ENCODE peak calls at places on chromosomes 2 and 18, in nine cellular contexts. H, J, G, T, A, X, C, I and P are unnamed samples.

GRCh38 chr2:119240311-119241204 is 16.9 kb downstream of the STEAP3 start:
- DNase-seq in H (peak; percentile 65), J (peak; percentile 83), G (peak; percentile 87), T (peak; percentile 80), A (no peak), X (no peak), C (peak; percentile 84), I (peak; percentile 91), P (peak; percentile 64)

GRCh38 chr2:158955974-158956373 is 12.5 kb upstream of the TANC1 start:
- DNase-seq in H (no peak), J (no peak), G (no peak), T (no peak), A (no peak), X (no peak), C (no peak), I (no peak), P (no peak)

GRCh38 chr2:9974344-9974743 is 22.9 kb downstream of the GRHL1 start:
- DNase-seq in H (no peak), J (peak; percentile 49), G (no peak), T (peak; percentile 89), A (no peak), X (no peak), C (no peak), I (no peak), P (no peak)

GRCh38 chr2:241506793-241507429 is 1.5 kb downstream of the STK25 start:
- DNase-seq in H (no peak), J (no peak), G (no peak), T (no peak), A (no peak), X (no peak), C (no peak), I (no peak), P (no peak)

GRCh38 chr18:63159590-63159989 is 160.0 kb downstream of the BCL2 start:
- DNase-seq in H (no peak), J (no peak), G (no peak), T (no peak), A (no peak), X (no peak), C (no peak), I (no peak), P (no peak)

GRCh38 chr2:38771632-38772031 is 6.4 kb upstream of the GEMIN6 start:
- DNase-seq in H (no peak), J (peak; percentile 55), G (peak; percentile 61), T (peak; percentile 28), A (no peak), X (no peak), C (peak; percentile 61), I (no peak), P (no peak)

GRCh38 chr2:227511239-227511930 is 39.4 kb downstream of the AGFG1 start:
- DNase-seq in H (no peak), J (no peak), G (no peak), T (no peak), A (no peak), X (no peak), C (no peak), I (no peak), P (no peak)

GRCh38 chr18:23568739-23569138 is 17.6 kb downstream of the NPC1 start:
- DNase-seq in H (no peak), J (no peak), G (no peak), T (no peak), A (no peak), X (no peak), C (no peak), I (no peak), P (no peak)

GRCh38 chr2:224860786-224861185 is 144.6 kb upstream of the CCDC195 start:
- DNase-seq in H (no peak), J (no peak), G (no peak), T (no peak), A (no peak), X (no peak), C (peak; percentile 48), I (no peak), P (no peak)

GRCh38 chr2:138997849-138998517 is 217.8 kb upstream of the NXPH2 start:
- DNase-seq in H (no peak), J (no peak), G (no peak), T (no peak), A (no peak), X (no peak), C (peak; percentile 94), I (no peak), P (no peak)

GRCh38 chr2:65357095-65357958 is 75.1 kb downstream of the SPRED2 start:
- DNase-seq in H (no peak), J (no peak), G (no peak), T (no peak), A (no peak), X (peak; percentile 46), C (no peak), I (no peak), P (no peak)

GRCh38 chr2:224574423-224575084 is 10.6 kb downstream of the CUL3 start:
- DNase-seq in H (no peak), J (no peak), G (no peak), T (no peak), A (no peak), X (no peak), C (no peak), I (no peak), P (no peak)

GRCh38 chr2:31002510-31002909 is 135.7 kb downstream of the GALNT14 start:
- DNase-seq in H (peak; percentile 50), J (no peak), G (no peak), T (no peak), A (no peak), X (no peak), C (no peak), I (no peak), P (no peak)

GRCh38 chr2:32752205-32752604 is 124.4 kb downstream of the TTC27 start:
- DNase-seq in H (no peak), J (peak; percentile 58), G (no peak), T (peak; percentile 24), A (no peak), X (no peak), C (no peak), I (no peak), P (no peak)

GRCh38 chr2:201707142-201707541 is 8.7 kb upstream of the MPP4 start:
- DNase-seq in H (no peak), J (no peak), G (no peak), T (no peak), A (no peak), X (no peak), C (no peak), I (no peak), P (no peak)

GRCh38 chr2:201709049-201709448 is 10.6 kb upstream of the MPP4 start:
- DNase-seq in H (no peak), J (no peak), G (no peak), T (no peak), A (no peak), X (no peak), C (no peak), I (no peak), P (no peak)

GRCh38 chr2:201709747-201710146 is 11.3 kb upstream of the MPP4 start:
- DNase-seq in H (no peak), J (no peak), G (no peak), T (no peak), A (no peak), X (no peak), C (no peak), I (no peak), P (no peak)

GRCh38 chr2:201704536-201704935 is 6.1 kb upstream of the MPP4 start:
- DNase-seq in H (no peak), J (peak; percentile 33), G (no peak), T (no peak), A (no peak), X (no peak), C (no peak), I (no peak), P (no peak)

GRCh38 chr2:201707753-201708152 is 9.3 kb upstream of the MPP4 start:
- DNase-seq in H (no peak), J (peak; percentile 66), G (no peak), T (peak; percentile 51), A (no peak), X (no peak), C (peak; percentile 24), I (no peak), P (no peak)
- TF ChIP-seq CTCF in H (peak; percentile 61), J (peak; percentile 52), G (no peak), T (peak; percentile 53), A (no peak), X (no peak), C (no peak), I (no peak), P (peak; percentile 37)

DNA sequence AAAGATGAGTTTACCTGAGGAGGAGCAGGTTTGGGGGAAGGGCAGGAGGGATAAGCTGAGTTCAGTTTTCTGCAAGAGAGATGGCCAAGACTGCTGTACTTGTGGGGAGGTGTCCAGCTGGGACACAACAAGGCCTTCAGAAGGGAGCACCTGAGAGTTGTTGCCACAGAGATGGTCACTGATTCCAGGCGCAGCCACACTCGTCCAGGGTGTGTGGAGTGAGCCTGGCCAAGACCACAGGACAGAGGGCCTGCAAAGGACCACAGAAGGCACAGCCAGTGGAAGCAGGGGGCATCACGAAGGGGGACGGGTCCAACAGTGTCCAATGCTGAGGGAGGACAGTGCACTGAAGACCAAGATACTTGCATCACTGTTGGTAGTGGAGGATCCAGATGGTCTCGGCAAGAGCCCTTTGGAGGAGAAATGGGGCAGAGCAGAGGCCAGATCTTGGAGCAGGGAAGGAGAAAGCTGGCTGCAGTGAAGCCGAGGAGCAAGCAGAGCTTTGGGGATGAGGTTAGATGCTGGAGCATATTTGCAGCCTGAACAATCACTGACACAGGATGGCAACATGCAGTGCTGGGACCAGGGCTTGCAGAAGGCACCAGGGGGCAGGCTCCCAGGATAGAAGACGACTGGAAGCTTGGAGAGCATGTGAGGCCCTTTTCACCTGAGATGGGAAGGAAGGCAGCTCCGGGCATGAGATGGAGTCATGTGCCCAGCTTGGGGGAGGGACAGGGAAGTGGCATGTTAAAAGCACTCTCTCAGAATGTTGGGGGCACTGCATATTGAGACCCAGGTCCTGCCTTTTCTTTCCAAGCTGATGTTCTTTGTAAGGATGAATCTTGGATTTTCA is 214.0 kb downstream of the CYP26B1 start:
- DNase-seq in H (peak; percentile 6), J (no peak), G (no peak), T (no peak), A (no peak), X (peak; percentile 15), C (peak; percentile 46), I (no peak), P (no peak)
- TF ChIP-seq CTCF in H (peak; percentile 31), J (peak; percentile 9), G (no peak), T (no peak), A (no peak), X (no peak), C (peak; percentile 59), I (no peak), P (no peak)

DNA sequence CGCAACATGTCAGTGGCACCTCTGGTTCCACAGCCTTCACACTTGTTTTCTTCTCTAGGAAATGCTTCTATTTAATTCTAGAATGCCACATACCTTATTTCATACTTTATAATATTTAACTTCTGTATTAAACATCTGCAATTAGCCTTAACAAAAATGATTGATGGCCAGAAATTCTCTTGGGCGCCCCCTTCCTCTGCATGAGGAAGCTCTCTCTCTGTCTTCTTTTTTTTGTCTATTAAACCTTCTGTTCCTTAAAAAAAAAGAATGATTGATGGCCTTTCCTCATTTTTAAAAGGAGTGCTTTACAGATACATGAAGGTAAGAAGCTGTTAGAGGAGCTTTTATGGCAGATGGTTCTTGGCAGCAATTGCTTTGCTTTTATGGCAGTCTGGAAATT is 526.8 kb downstream of the SLC4A3 start:
- DNase-seq in H (no peak), J (no peak), G (no peak), T (no peak), A (no peak), X (no peak), C (no peak), I (no peak), P (no peak)
- TF ChIP-seq CTCF in H (peak; percentile 25), J (peak; percentile 7), G (no peak), T (no peak), A (no peak), X (no peak), C (no peak), I (no peak), P (no peak)

GRCh38 chr2:46461716-46462171 is 17.6 kb upstream of the TMEM247 start:
- DNase-seq in H (no peak), J (no peak), G (peak; percentile 34), T (no peak), A (peak; percentile 50), X (peak; percentile 27), C (peak; percentile 63), I (no peak), P (no peak)
- TF ChIP-seq CTCF in H (no peak), J (no peak), G (no peak), T (no peak), A (peak; percentile 61), X (no peak), C (no peak), I (no peak), P (no peak)